ENCODE peak calls at places on chromosomes 2 and 18, in eight cellular contexts. K, S, V, J, I, D, R and T are unnamed samples.
A peak's percentile ranks its signal among the peaks of the same experiment; 100 is the strongest.

GRCh38 chr18:50817898-50818250 is 1.9 kb downstream of the MRO start:
- DNase-seq in I (no peak), R (no peak), V (no peak), S (no peak), D (no peak), J (no peak), K (no peak), T (no peak)

GRCh38 chr18:58792086-58792485 is 72.6 kb upstream of the ZNF532 start:
- DNase-seq in R (no peak), D (no peak), K (no peak), I (no peak), S (no peak), J (no peak), V (no peak), T (no peak)

GRCh38 chr2:8636041-8636491 is 45.8 kb upstream of the ID2 start:
- DNase-seq in S (no peak), I (no peak), J (no peak), V (no peak), R (no peak), D (no peak), K (no peak), T (no peak)

GRCh38 chr18:79578396-79579260 is 101.0 kb upstream of the CTDP1 start:
- DNase-seq in K (no peak), S (no peak), D (no peak), J (no peak), V (no peak), R (no peak), I (no peak), T (no peak)

GRCh38 chr2:233062447-233062842 is 2.3 kb downstream of the INPP5D start:
- DNase-seq in R (no peak), K (no peak), V (no peak), I (peak; percentile 37), S (no peak), D (no peak), J (no peak), T (peak; percentile 33)

GRCh38 chr2:162261032-162261945 is 18.0 kb upstream of the FAP start:
- DNase-seq in R (no peak), D (no peak), I (no peak), S (no peak), K (no peak), J (no peak), V (peak; percentile 57), T (peak; percentile 91)

GRCh38 chr2:235224410-235224809 is 269.4 kb upstream of the AGAP1 start:
- DNase-seq in I (no peak), K (no peak), D (no peak), V (no peak), J (peak; percentile 64), S (no peak), R (no peak), T (no peak)

GRCh38 chr2:222878877-222879601 is 18.2 kb downstream of the ACSL3 start:
- DNase-seq in S (no peak), V (peak; percentile 50), K (peak; percentile 22), D (peak; percentile 32), I (peak; percentile 42), R (no peak), J (no peak), T (no peak)

GRCh38 chr2:240013343-240013742 is 11.8 kb downstream of the NDUFA10 start:
- DNase-seq in R (no peak), S (no peak), J (no peak), I (no peak), D (no peak), V (peak; percentile 19), K (no peak), T (peak; percentile 26)

GRCh38 chr2:29053223-29053622 is 21.1 kb downstream of the PCARE start:
- DNase-seq in V (no peak), R (no peak), D (peak; percentile 6), K (no peak), S (no peak), I (no peak), J (peak; percentile 56), T (no peak)

GRCh38 chr2:230347659-230348305 is 20.8 kb downstream of the SP140L start:
- DNase-seq in D (no peak), S (no peak), J (no peak), V (peak; percentile 6), K (no peak), R (no peak), I (no peak), T (no peak)

GRCh38 chr2:133434962-133435668 is 133.1 kb downstream of the NCKAP5 start:
- DNase-seq in S (no peak), I (no peak), J (no peak), K (peak; percentile 53), D (no peak), R (no peak), V (no peak), T (no peak)

GRCh38 chr2:55156326-55156725 is 75.8 kb downstream of the CLHC1 start:
- DNase-seq in S (no peak), D (no peak), K (no peak), J (no peak), V (no peak), R (no peak), I (no peak), T (no peak)

DNA sequence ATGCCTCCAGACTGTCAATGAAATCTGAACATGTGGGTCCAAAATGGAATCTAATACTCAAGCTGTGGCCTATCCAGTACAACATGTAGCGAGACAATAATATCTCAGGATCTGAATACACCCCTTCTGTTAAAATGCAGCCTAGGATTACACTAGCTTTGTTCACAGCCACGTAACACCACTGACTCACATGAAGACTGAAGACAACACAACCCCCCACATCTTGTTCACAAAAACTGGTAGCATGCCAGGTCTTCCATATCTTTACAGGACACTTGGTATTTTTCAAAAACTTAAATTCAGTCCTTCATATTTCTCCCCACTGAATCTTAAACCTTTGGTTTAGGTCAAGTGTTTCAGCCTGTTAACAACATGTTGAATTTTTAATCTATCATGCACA is 84.2 kb downstream of the SLC8A1 start:
- DNase-seq in K (no peak), D (no peak), V (no peak), R (no peak), J (no peak), I (no peak), S (no peak), T (no peak)
- TF ChIP-seq CTCF in K (no peak), D (no peak), V (no peak), R (no peak), J (no peak), I (no peak), S (no peak), T (no peak)

GRCh38 chr2:149899390-149899789 is 311.8 kb upstream of the MMADHC start:
- DNase-seq in V (no peak), S (no peak), I (no peak), J (no peak), D (no peak), R (no peak), K (no peak), T (no peak)

GRCh38 chr2:149894226-149894625 is 306.7 kb upstream of the MMADHC start:
- DNase-seq in R (no peak), K (no peak), S (no peak), I (no peak), J (no peak), D (no peak), V (no peak), T (no peak)

DNA sequence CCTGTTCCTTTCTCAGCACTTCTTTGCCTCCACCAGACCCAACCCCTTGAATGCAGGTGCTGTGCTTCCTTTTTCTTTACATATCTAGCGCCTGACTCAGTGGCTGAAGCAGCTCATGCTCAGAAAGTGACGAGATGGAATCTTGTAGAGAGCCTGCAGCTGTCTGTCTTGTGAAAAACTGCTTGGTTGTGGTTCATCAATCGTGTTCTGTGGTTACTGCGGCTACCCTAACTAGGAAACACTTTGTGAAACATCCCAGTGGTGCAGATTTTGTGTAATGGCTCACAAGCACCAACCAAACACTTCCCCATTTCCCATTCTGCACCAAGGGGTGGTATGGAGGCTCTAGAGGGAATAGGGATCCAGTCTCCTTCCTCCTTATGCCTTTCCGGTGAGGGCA is 307.2 kb upstream of the MMADHC start:
- DNase-seq in R (no peak), V (no peak), S (no peak), J (no peak), I (no peak), D (no peak), K (no peak), T (peak; percentile 91)
- TF ChIP-seq MAX in R (no peak), V (no peak), S (no peak), J (no peak), I (no peak), D (no peak), K (no peak), T (no peak)

GRCh38 chr2:44778221-44778654 is 163.3 kb upstream of the SIX3 start:
- DNase-seq in D (no peak), K (no peak), S (no peak), V (no peak), J (no peak), R (no peak), I (no peak), T (peak; percentile 70)
- H3K4me3 ChIP-seq in D (no peak overlapping the region), K (no peak overlapping the region), S (peak overlapping the region; percentile 50), V (no peak overlapping the region), J (no peak overlapping the region), R (no peak overlapping the region), I (no peak overlapping the region), T (peak overlapping the region; percentile 43)

GRCh38 chr2:237576974-237577373 is 10.6 kb downstream of the PRLH start:
- DNase-seq in K (no peak), S (no peak), D (no peak), J (no peak), R (no peak), V (no peak), I (no peak), T (no peak)

GRCh38 chr2:237573721-237574415 is 7.5 kb downstream of the PRLH start:
- DNase-seq in R (no peak), J (no peak), V (no peak), I (no peak), D (no peak), S (no peak), K (no peak), T (no peak)

GRCh38 chr2:237575869-237576862 is 9.8 kb downstream of the PRLH start:
- DNase-seq in D (no peak), J (no peak), R (no peak), I (no peak), V (no peak), K (no peak), S (no peak), T (no peak)

GRCh38 chr2:237574467-237574866 is 8.1 kb downstream of the PRLH start:
- DNase-seq in J (no peak), S (no peak), I (no peak), R (no peak), D (no peak), V (no peak), K (no peak), T (no peak)

DNA sequence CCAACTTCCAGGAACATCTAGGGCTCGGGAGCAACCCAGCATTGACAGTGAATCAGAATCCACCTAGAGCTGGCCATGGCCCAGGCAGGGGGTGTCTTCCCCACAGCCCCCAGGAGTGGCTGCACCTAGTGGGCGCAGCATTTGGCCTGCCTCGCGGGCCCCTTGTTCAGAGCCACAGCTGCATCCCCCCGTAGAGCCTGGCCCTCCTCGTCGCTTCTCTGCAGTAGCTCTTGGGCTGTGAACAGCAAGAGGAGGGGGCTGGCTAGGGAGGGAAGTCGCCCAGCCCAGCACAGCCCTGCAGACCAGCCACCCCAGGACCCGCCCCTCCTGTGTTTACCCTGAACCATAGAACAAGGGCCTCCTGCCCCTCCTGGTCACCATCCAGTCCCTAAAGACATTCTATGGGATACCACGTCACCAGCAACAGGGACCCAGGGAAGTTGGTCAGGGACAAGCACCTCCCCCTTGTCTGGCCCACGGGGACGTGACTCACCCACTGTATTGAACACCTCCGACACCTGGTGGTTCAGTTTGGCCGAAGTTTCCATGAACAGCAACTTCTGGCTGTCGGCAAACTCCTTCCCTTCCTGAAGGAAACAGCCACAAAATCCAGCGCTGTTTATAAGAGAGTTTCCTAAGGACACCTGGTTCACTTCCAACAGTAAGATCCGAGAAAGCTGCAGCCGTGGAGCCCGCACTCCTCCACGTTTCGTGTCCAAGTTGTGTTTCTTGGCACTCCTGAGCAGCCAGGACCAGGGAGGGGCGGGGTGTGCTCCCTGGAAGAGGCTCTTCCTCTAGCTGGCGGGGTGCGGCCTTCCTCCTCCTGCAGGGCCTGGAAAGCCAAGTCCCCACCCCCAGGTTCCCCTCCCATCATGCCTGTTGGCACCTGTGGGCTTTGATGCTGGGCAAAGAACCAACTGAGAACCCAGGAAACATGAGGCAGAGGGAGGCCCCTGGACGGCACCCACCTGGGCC is 8.8 kb downstream of the PRLH start:
- DNase-seq in D (peak; percentile 54), S (peak; percentile 45), I (no peak), K (no peak), J (no peak), R (no peak), V (no peak), T (no peak)
- TF ChIP-seq CTCF in D (no peak), S (no peak), I (no peak), K (no peak), J (no peak), R (no peak), V (no peak), T (no peak)